ENCODE peak calls at places on chromosomes 1 and 21, in eight cellular contexts. R is colonic mucosa, Q is foreskin keratinocyte, H is body of pancreas, V is AG04450, C is heart right ventricle, L is osteoblast, M is cardiac muscle cell. T is an unnamed sample.

GRCh38 chr21:45576838-45577737 is 34.8 kb upstream of the SLC19A1 start:
- DNase-seq in V (no peak), C (no peak), M (no peak), H (no peak), Q (no peak), L (peak), R (no peak), T (peak)

GRCh38 chr1:6257541-6258069 is 3.3 kb downstream of the GPR153 start:
- DNase-seq in C (no peak), L (peak), Q (no peak), H (no peak), V (no peak), R (no peak), M (no peak), T (no peak)

GRCh38 chr21:24514081-24514733 is 1093.1 kb downstream of the MRPL39 start:
- DNase-seq in C (no peak), H (no peak), V (no peak), L (no peak), M (no peak), Q (peak), R (no peak), T (no peak)

GRCh38 chr1:28877132-28877781 is 37.1 kb upstream of the EPB41 start:
- DNase-seq in L (peak), V (peak), M (peak), Q (peak), C (peak), R (peak), H (peak), T (peak)

GRCh38 chr1:99251308-99251707 is 13.0 kb upstream of the PLPPR4 start:
- DNase-seq in M (no peak), R (no peak), H (no peak), Q (no peak), C (no peak), L (no peak), V (no peak), T (no peak)

GRCh38 chr1:54559771-54560231 is 11.8 kb downstream of the ACOT11 start:
- DNase-seq in V (no peak), Q (no peak), L (peak), C (peak), R (no peak), M (no peak), H (no peak), T (peak)

GRCh38 chr1:240385985-240386978 is 225.7 kb downstream of the GREM2 start:
- DNase-seq in R (no peak), M (peak), L (peak), H (no peak), V (peak), Q (peak), C (no peak), T (peak)

GRCh38 chr1:41355761-41356160 is 5.5 kb upstream of the FOXO6 start:
- DNase-seq in Q (no peak), H (no peak), V (no peak), R (peak), L (no peak), C (no peak), M (no peak), T (no peak)

GRCh38 chr1:242886137-242886536 is 361.6 kb upstream of the PLD5 start:
- DNase-seq in Q (no peak), C (no peak), R (peak), L (no peak), H (no peak), V (no peak), M (no peak), T (peak)

GRCh38 chr1:118136511-118136937 is 48.5 kb downstream of the SPAG17 start:
- DNase-seq in H (no peak), V (peak), Q (peak), R (no peak), M (peak), L (peak), C (no peak), T (peak)

GRCh38 chr21:43934116-43934515 is 69.1 kb downstream of the AGPAT3 start:
- DNase-seq in H (no peak), L (no peak), C (no peak), R (no peak), Q (no peak), V (no peak), M (no peak), T (no peak)

GRCh38 chr1:11448375-11449085 is 30.4 kb upstream of the DISP3 start:
- DNase-seq in V (no peak), R (no peak), Q (no peak), L (no peak), H (no peak), M (peak), C (no peak), T (no peak)

GRCh38 chr21:34061983-34062382 is 11.4 kb upstream of the MRPS6 start:
- DNase-seq in Q (no peak), C (no peak), M (no peak), L (no peak), R (no peak), V (no peak), H (no peak), T (no peak)

GRCh38 chr1:57252597-57253306 is 171.1 kb downstream of the DAB1 start:
- DNase-seq in H (no peak), C (no peak), M (no peak), R (no peak), V (no peak), L (no peak), Q (no peak), T (no peak)

GRCh38 chr1:170307426-170307825 is 161.7 kb downstream of the NTMT2 start:
- DNase-seq in H (no peak), C (no peak), L (no peak), Q (peak), V (no peak), R (no peak), M (no peak), T (no peak)

GRCh38 chr1:40769815-40770214 is 13.8 kb upstream of the KCNQ4 start:
- DNase-seq in H (no peak), Q (no peak), R (no peak), V (no peak), L (peak), C (no peak), M (no peak), T (no peak)

GRCh38 chr1:230627767-230628166 is 14.5 kb upstream of the COG2 start:
- DNase-seq in V (no peak), L (no peak), M (no peak), H (no peak), Q (peak), C (no peak), R (no peak), T (no peak)

GRCh38 chr1:160978510-160978927 is 23.9 kb upstream of the ITLN2 start:
- DNase-seq in V (no peak), M (peak), C (no peak), R (peak), L (no peak), Q (no peak), H (peak), T (no peak)

GRCh38 chr21:42024261-42024877 is 14.2 kb upstream of the ZBTB21 start:
- DNase-seq in L (no peak), V (no peak), H (no peak), C (no peak), M (no peak), Q (no peak), R (no peak), T (no peak)

GRCh38 chr1:245874942-245875580 is 632.0 kb downstream of the SMYD3 start:
- DNase-seq in Q (peak), V (peak), L (peak), H (peak), C (peak), R (peak), M (peak), T (peak)

GRCh38 chr1:183907106-183907505 is 102.2 kb downstream of the RGL1 start:
- DNase-seq in Q (no peak), H (no peak), C (no peak), R (no peak), L (no peak), M (no peak), V (no peak), T (no peak)

GRCh38 chr1:91751281-91751680 is 134.7 kb downstream of the TGFBR3 start:
- DNase-seq in L (no peak), Q (no peak), H (no peak), V (no peak), M (peak), C (no peak), R (no peak), T (peak)

GRCh38 chr1:65386452-65386851 is 34.0 kb upstream of the LEPR start:
- DNase-seq in C (no peak), M (no peak), R (no peak), L (no peak), H (no peak), V (no peak), Q (no peak), T (no peak)

GRCh38 chr1:22749503-22749902 is 38.9 kb downstream of the EPHB2 start:
- DNase-seq in M (no peak), Q (no peak), V (no peak), R (no peak), H (no peak), L (no peak), C (no peak), T (no peak)

GRCh38 chr1:179794669-179795068 is 51.6 kb downstream of the FAM163A start:
- DNase-seq in C (no peak), Q (no peak), H (no peak), L (no peak), V (no peak), R (no peak), M (peak), T (peak)

GRCh38 chr21:37534431-37534830 is 167.9 kb downstream of the DYRK1A start:
- DNase-seq in M (no peak), R (no peak), C (no peak), Q (no peak), V (no peak), L (no peak), H (no peak), T (no peak)

GRCh38 chr21:38574895-38575294 is 76.6 kb upstream of the ERG start:
- DNase-seq in R (no peak), V (no peak), L (no peak), H (no peak), M (no peak), Q (no peak), C (no peak), T (no peak)

GRCh38 chr21:27586986-27587385 is 620.1 kb upstream of the ADAMTS5 start:
- DNase-seq in H (no peak), C (no peak), V (no peak), R (no peak), Q (no peak), L (no peak), M (no peak), T (no peak)

GRCh38 chr1:115306146-115306545 is 31.9 kb downstream of the NGF start:
- DNase-seq in V (no peak), R (no peak), Q (no peak), C (no peak), L (no peak), H (no peak), M (no peak), T (no peak)

GRCh38 chr1:172662464-172663109 is 3.7 kb downstream of the FASLG start:
- DNase-seq in R (peak), L (peak), C (peak), M (peak), Q (peak), V (peak), H (peak), T (no peak)

GRCh38 chr1:156886583-156887302 is 6.8 kb upstream of the PEAR1 start:
- DNase-seq in M (no peak), H (no peak), L (no peak), Q (no peak), R (no peak), C (no peak), V (no peak), T (no peak)

GRCh38 chr1:25781130-25781433 is 18.9 kb upstream of the SELENON start:
- DNase-seq in R (no peak), L (peak), H (no peak), Q (no peak), M (no peak), C (no peak), V (no peak), T (no peak)
- H3K27ac ChIP-seq in R (no peak), L (no peak), H (no peak), Q (no peak), M (peak), C (no peak), V (no peak), T (peak)

DNA sequence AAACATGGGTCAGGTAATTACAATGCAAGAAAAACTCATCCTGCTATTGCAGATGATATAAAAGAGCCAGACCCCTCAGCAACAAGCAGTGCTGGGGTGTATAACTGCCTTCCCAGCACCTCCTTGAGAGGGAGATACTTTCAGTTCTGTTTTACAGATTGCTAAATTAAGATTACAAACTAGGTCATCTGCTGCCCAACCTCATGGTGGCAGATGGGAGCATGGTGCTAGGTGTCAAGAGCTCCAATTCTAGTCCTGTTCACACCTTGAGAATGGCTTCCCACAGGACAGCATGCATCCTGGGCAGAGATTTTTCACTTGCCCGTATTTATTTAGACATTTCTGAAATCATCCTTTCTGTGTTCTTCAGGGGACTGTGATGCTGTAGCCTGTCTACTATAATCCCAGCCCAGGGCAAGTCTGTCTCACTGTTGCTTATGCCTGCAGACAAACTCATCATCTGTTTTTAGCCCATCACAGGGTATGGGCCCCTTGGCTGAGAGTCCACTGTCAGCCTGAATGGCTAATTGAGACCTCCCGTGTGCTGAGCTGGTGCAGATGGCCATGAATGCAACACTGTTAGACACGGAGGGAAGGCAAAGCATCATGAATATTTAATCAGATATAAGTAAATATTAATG is 40.2 kb upstream of the PBX1 start:
- DNase-seq in C (no peak), Q (no peak), R (no peak), M (no peak), L (no peak), V (no peak), H (no peak), T (no peak)
- TF ChIP-seq CTCF in C (no peak), Q (no peak), R (no peak), M (no peak), L (no peak), V (no peak), H (peak), T (no peak)

GRCh38 chr1:31467005-31467674 is 54.1 kb downstream of the SERINC2 start:
- DNase-seq in R (no peak), M (no peak), H (no peak), Q (peak), V (no peak), C (no peak), L (no peak), T (peak)
- H3K27ac ChIP-seq in R (no peak), M (no peak), H (no peak), Q (no peak), V (no peak), C (no peak), L (no peak), T (peak)

GRCh38 chr1:43285269-43285986 is at the start of gene C1orf210:
- DNase-seq in R (peak), M (no peak), V (no peak), C (no peak), Q (peak), L (peak), H (peak), T (peak)
- TF ChIP-seq CTCF in R (peak), M (no peak), V (no peak), C (no peak), Q (peak), L (no peak), H (peak), T (peak)

DNA sequence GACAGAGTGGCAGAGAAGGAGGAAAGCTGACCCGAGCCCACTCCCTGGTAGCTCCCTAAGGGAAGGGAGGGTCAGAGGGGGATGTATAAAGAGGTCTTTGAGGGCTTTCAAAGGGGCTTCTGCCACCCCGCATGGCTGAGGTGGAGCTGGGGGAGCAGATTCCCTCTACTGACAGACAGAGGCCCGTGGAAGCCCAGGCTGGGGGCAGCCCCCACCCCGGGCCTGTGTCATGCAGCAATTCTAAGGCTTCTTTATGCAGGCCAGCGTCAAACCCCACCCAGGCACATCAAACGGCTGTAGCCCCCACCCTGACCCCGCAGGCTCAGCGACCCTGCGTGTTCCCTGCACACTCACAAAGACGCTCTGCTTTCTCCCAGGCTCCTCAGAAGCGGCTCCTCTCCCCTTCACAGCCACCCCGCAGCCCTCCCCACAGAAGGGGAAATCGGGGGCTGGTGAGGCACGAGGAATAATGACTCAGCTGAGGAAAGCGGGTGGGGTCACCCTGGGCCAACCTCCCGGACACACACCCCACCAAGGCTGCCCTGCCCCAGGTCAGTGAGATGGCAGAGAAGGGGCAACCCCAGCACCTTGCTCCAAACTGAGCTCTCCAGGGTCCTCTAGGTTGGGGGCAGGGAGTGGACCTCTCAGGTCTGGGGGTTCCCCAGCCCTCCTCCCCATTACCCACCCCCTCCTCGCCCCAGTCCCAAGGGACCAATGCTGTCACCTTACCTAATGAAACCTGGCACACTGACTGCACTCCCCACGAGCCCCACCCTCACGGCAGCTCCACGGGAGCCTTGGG is 10.8 kb downstream of the SLC45A3 start:
- DNase-seq in L (peak), Q (no peak), H (no peak), M (no peak), V (no peak), C (no peak), R (peak), T (no peak)
- H3K27ac ChIP-seq in L (no peak), Q (no peak), H (no peak), M (no peak), V (no peak), C (no peak), R (no peak), T (no peak)

T was measured in hepatocyte.